ENCODE peak calls at places on chromosomes 1 and 21, in four cellular contexts. L, P, S and R are unnamed samples.

GRCh38 chr21:14533555-14534400 is 12.3 kb downstream of the SAMSN1 start:
- DNase-seq in S (no peak), L (peak), P (peak), R (no peak)

GRCh38 chr1:208202333-208202987 is 41.7 kb downstream of the PLXNA2 start:
- DNase-seq in S (no peak), P (no peak), L (no peak), R (no peak)

GRCh38 chr1:89833183-89834077 is 12.6 kb downstream of the LRRC8D start:
- DNase-seq in S (peak), L (no peak), P (no peak), R (no peak)

GRCh38 chr1:192491804-192492554 is 83.6 kb upstream of the RGS1 start:
- DNase-seq in L (no peak), S (no peak), P (no peak), R (no peak)

GRCh38 chr1:43524804-43525203 is 5.9 kb upstream of the PTPRF start:
- DNase-seq in P (peak), S (no peak), L (no peak), R (no peak)

GRCh38 chr1:47386268-47386667 is 29.8 kb upstream of the FOXE3 start:
- DNase-seq in L (no peak), S (no peak), P (no peak), R (no peak)

GRCh38 chr1:234925440-234926251 is 203.0 kb downstream of the TOMM20 start:
- DNase-seq in L (peak), P (no peak), S (peak), R (peak)

GRCh38 chr1:32925360-32926142 is 24.4 kb upstream of the TMEM54 start:
- DNase-seq in P (no peak), S (peak), L (no peak), R (peak)

GRCh38 chr1:186984959-186985358 is 156.2 kb downstream of the PLA2G4A start:
- DNase-seq in S (no peak), P (no peak), L (no peak), R (no peak)

GRCh38 chr1:186983327-186983726 is 154.6 kb downstream of the PLA2G4A start:
- DNase-seq in S (no peak), L (no peak), P (no peak), R (no peak)

GRCh38 chr1:186987065-186987464 is 158.3 kb downstream of the PLA2G4A start:
- DNase-seq in L (no peak), P (no peak), S (no peak), R (no peak)

GRCh38 chr1:186987769-186988168 is 159.0 kb downstream of the PLA2G4A start:
- DNase-seq in P (no peak), L (no peak), S (no peak), R (no peak)

DNA sequence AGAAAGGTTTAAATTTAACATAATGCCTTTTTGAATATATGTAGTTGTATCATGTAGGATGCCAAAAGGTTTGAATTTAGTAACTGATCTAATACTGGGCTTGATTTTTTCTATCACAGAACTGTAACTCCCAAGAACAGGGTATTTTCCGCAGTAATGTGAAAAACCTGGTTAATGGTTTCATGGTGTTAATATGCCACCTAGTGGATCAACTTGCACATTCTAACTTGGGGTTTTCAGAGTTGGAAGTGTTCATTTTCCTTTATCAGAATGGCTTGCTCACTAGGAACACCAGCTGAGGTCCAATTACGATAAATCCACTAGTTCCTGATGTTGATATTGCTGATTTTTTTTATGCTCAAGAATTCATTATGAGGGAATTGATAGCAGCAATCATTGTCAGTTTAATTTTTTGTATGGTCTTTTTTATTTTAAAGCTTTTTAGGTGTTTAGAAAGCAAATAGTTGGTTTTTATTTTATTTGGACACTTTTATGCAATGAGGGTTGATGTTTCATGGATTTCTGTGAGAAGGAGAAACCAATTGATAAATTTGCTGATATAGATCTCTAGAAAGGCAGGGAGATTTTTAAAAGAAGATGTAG is 157.2 kb downstream of the PLA2G4A start:
- DNase-seq in L (no peak), P (peak), S (peak), R (no peak)
- TF ChIP-seq ATF2 in L (peak), P (no peak), S (no peak), R (no peak)

GRCh38 chr1:177958092-177958491 is 11.8 kb downstream of the SEC16B start:
- DNase-seq in P (no peak), S (no peak), L (no peak), R (no peak)

GRCh38 chr1:177964336-177964735 is 5.5 kb downstream of the SEC16B start:
- DNase-seq in P (no peak), L (no peak), S (no peak), R (no peak)

GRCh38 chr1:177954076-177954475 is 15.8 kb downstream of the SEC16B start:
- DNase-seq in L (no peak), S (no peak), P (no peak), R (no peak)

GRCh38 chr1:177960939-177961622 is 8.8 kb downstream of the SEC16B start:
- DNase-seq in P (no peak), L (no peak), S (no peak), R (no peak)

GRCh38 chr1:177959793-177960515 is 9.9 kb downstream of the SEC16B start:
- DNase-seq in S (peak), L (no peak), P (no peak), R (no peak)
- TF ChIP-seq SIN3A in S (no peak), L (no peak), P (no peak), R (no peak)

GRCh38 chr1:99726818-99727217 is 39.6 kb downstream of the FRRS1 start:
- DNase-seq in L (no peak), P (no peak), S (peak), R (no peak)

GRCh38 chr1:99727575-99728190 is 38.8 kb downstream of the FRRS1 start:
- DNase-seq in L (no peak), S (no peak), P (no peak), R (no peak)

GRCh38 chr1:99725996-99726395 is 40.4 kb downstream of the FRRS1 start:
- DNase-seq in L (no peak), P (no peak), S (no peak), R (no peak)

GRCh38 chr1:99728494-99729235 is 37.8 kb downstream of the FRRS1 start:
- DNase-seq in P (peak), S (peak), L (no peak), R (no peak)

GRCh38 chr1:99726407-99726806 is 40.0 kb downstream of the FRRS1 start:
- DNase-seq in L (no peak), S (no peak), P (no peak), R (no peak)
- TF ChIP-seq ATF2 in L (no peak), S (no peak), P (no peak), R (no peak)

GRCh38 chr1:53218201-53218600 is 2.2 kb downstream of the CZIB start:
- DNase-seq in L (no peak), P (no peak), S (no peak), R (no peak)
- TF ChIP-seq SIN3A in L (no peak), P (no peak), S (no peak), R (no peak)

GRCh38 chr1:240084749-240085148 is 6.9 kb upstream of the FMN2 start:
- DNase-seq in L (no peak), P (no peak), S (no peak), R (no peak)
- TF ChIP-seq ATF2 in L (no peak), P (no peak), S (no peak), R (no peak)

GRCh38 chr1:59936358-59936821 is 9.8 kb upstream of the CYP2J2 start:
- DNase-seq in L (no peak), P (no peak), S (peak), R (no peak)
- TF ChIP-seq SIN3A in L (no peak), P (no peak), S (no peak), R (no peak)